ENCODE peak calls at places on chromosomes 6 and 20, in eight cellular contexts. One of them, this sample, is unnamed.

GRCh38 chr6:41371461-41371991 is 36.1 kb downstream of the NCR2 start:
- DNase-seq in A549: no peak
- DNase-seq in germinal center: no peak
- DNase-seq in left ventricle myocardium inferior: peak; percentile 39
- DNase-seq in activated CD8-positive, alpha-beta memory T cell treated with anti-CD3 and anti-CD28 coated beads for 48 hours: no peak
- DNase-seq in iris pigment epithelial cell: peak; percentile 71
- DNase-seq in stimulated activated CD8-positive, alpha-beta memory T cell treated with anti-CD3 and anti-CD28 coated beads, Interleukin-4, amount 100 ng/mL, for 1 hour: no peak
- DNase-seq in GM19239: no peak
- DNase-seq in this sample: no peak

GRCh38 chr20:38650010-38650409 is 48.4 kb downstream of the ARHGAP40 start:
- DNase-seq in A549: no peak
- DNase-seq in left ventricle myocardium inferior: no peak
- DNase-seq in stimulated activated CD8-positive, alpha-beta memory T cell treated with anti-CD3 and anti-CD28 coated beads, Interleukin-4, amount 100 ng/mL, for 1 hour: no peak
- DNase-seq in GM19239: no peak
- DNase-seq in iris pigment epithelial cell: no peak
- DNase-seq in germinal center: no peak
- DNase-seq in activated CD8-positive, alpha-beta memory T cell treated with anti-CD3 and anti-CD28 coated beads for 48 hours: no peak
- DNase-seq in this sample: no peak

GRCh38 chr6:34284563-34285545 is 36.0 kb upstream of the SMIM29 start:
- DNase-seq in left ventricle myocardium inferior: peak; percentile 70
- DNase-seq in A549: no peak
- DNase-seq in activated CD8-positive, alpha-beta memory T cell treated with anti-CD3 and anti-CD28 coated beads for 48 hours: no peak
- DNase-seq in germinal center: peak; percentile 32
- DNase-seq in stimulated activated CD8-positive, alpha-beta memory T cell treated with anti-CD3 and anti-CD28 coated beads, Interleukin-4, amount 100 ng/mL, for 1 hour: no peak
- DNase-seq in iris pigment epithelial cell: peak; percentile 89
- DNase-seq in GM19239: no peak
- DNase-seq in this sample: no peak

GRCh38 chr6:11692451-11693376 is 85.9 kb downstream of the ADTRP start:
- DNase-seq in germinal center: no peak
- DNase-seq in left ventricle myocardium inferior: no peak
- DNase-seq in GM19239: no peak
- DNase-seq in iris pigment epithelial cell: no peak
- DNase-seq in activated CD8-positive, alpha-beta memory T cell treated with anti-CD3 and anti-CD28 coated beads for 48 hours: no peak
- DNase-seq in A549: no peak
- DNase-seq in stimulated activated CD8-positive, alpha-beta memory T cell treated with anti-CD3 and anti-CD28 coated beads, Interleukin-4, amount 100 ng/mL, for 1 hour: no peak
- DNase-seq in this sample: no peak

GRCh38 chr6:56851541-56852248 is 103.2 kb upstream of the BEND6 start:
- DNase-seq in stimulated activated CD8-positive, alpha-beta memory T cell treated with anti-CD3 and anti-CD28 coated beads, Interleukin-4, amount 100 ng/mL, for 1 hour: no peak
- DNase-seq in A549: peak; percentile 65
- DNase-seq in iris pigment epithelial cell: peak; percentile 91
- DNase-seq in activated CD8-positive, alpha-beta memory T cell treated with anti-CD3 and anti-CD28 coated beads for 48 hours: no peak
- DNase-seq in germinal center: peak; percentile 14
- DNase-seq in GM19239: peak; percentile 46
- DNase-seq in left ventricle myocardium inferior: no peak
- DNase-seq in this sample: peak; percentile 28

GRCh38 chr6:11163932-11164331 is 52.4 kb upstream of the ERVFRD-1 start:
- DNase-seq in iris pigment epithelial cell: no peak
- DNase-seq in stimulated activated CD8-positive, alpha-beta memory T cell treated with anti-CD3 and anti-CD28 coated beads, Interleukin-4, amount 100 ng/mL, for 1 hour: no peak
- DNase-seq in activated CD8-positive, alpha-beta memory T cell treated with anti-CD3 and anti-CD28 coated beads for 48 hours: no peak
- DNase-seq in germinal center: no peak
- DNase-seq in A549: no peak
- DNase-seq in left ventricle myocardium inferior: no peak
- DNase-seq in GM19239: no peak
- DNase-seq in this sample: no peak

GRCh38 chr6:135883045-135883444 is 31.5 kb downstream of the PDE7B start:
- DNase-seq in activated CD8-positive, alpha-beta memory T cell treated with anti-CD3 and anti-CD28 coated beads for 48 hours: no peak
- DNase-seq in GM19239: no peak
- DNase-seq in germinal center: no peak
- DNase-seq in iris pigment epithelial cell: peak; percentile 43
- DNase-seq in left ventricle myocardium inferior: no peak
- DNase-seq in A549: peak; percentile 22
- DNase-seq in stimulated activated CD8-positive, alpha-beta memory T cell treated with anti-CD3 and anti-CD28 coated beads, Interleukin-4, amount 100 ng/mL, for 1 hour: no peak
- DNase-seq in this sample: peak; percentile 20

GRCh38 chr6:98627129-98627775 is 207.1 kb upstream of the POU3F2 start:
- DNase-seq in left ventricle myocardium inferior: no peak
- DNase-seq in germinal center: no peak
- DNase-seq in A549: no peak
- DNase-seq in stimulated activated CD8-positive, alpha-beta memory T cell treated with anti-CD3 and anti-CD28 coated beads, Interleukin-4, amount 100 ng/mL, for 1 hour: no peak
- DNase-seq in activated CD8-positive, alpha-beta memory T cell treated with anti-CD3 and anti-CD28 coated beads for 48 hours: no peak
- DNase-seq in iris pigment epithelial cell: no peak
- DNase-seq in GM19239: no peak
- DNase-seq in this sample: no peak

GRCh38 chr6:140445474-140446004 is 1071.1 kb upstream of the CITED2 start:
- DNase-seq in iris pigment epithelial cell: peak; percentile 81
- DNase-seq in GM19239: no peak
- DNase-seq in germinal center: no peak
- DNase-seq in stimulated activated CD8-positive, alpha-beta memory T cell treated with anti-CD3 and anti-CD28 coated beads, Interleukin-4, amount 100 ng/mL, for 1 hour: no peak
- DNase-seq in left ventricle myocardium inferior: no peak
- DNase-seq in activated CD8-positive, alpha-beta memory T cell treated with anti-CD3 and anti-CD28 coated beads for 48 hours: no peak
- DNase-seq in A549: no peak
- DNase-seq in this sample: no peak

GRCh38 chr6:225121-225721 is 67.1 kb upstream of the DUSP22 start:
- DNase-seq in activated CD8-positive, alpha-beta memory T cell treated with anti-CD3 and anti-CD28 coated beads for 48 hours: peak; percentile 45
- DNase-seq in stimulated activated CD8-positive, alpha-beta memory T cell treated with anti-CD3 and anti-CD28 coated beads, Interleukin-4, amount 100 ng/mL, for 1 hour: no peak
- DNase-seq in GM19239: no peak
- DNase-seq in iris pigment epithelial cell: no peak
- DNase-seq in germinal center: no peak
- DNase-seq in left ventricle myocardium inferior: no peak
- DNase-seq in A549: no peak
- DNase-seq in this sample: no peak

GRCh38 chr6:134740473-134741192 is 209.3 kb downstream of the ALDH8A1 start:
- DNase-seq in activated CD8-positive, alpha-beta memory T cell treated with anti-CD3 and anti-CD28 coated beads for 48 hours: no peak
- DNase-seq in iris pigment epithelial cell: peak; percentile 83
- DNase-seq in stimulated activated CD8-positive, alpha-beta memory T cell treated with anti-CD3 and anti-CD28 coated beads, Interleukin-4, amount 100 ng/mL, for 1 hour: no peak
- DNase-seq in A549: peak; percentile 61
- DNase-seq in left ventricle myocardium inferior: no peak
- DNase-seq in germinal center: no peak
- DNase-seq in GM19239: no peak
- DNase-seq in this sample: peak; percentile 58

GRCh38 chr6:53616450-53617357 is 48.9 kb downstream of the KLHL31 start:
- DNase-seq in stimulated activated CD8-positive, alpha-beta memory T cell treated with anti-CD3 and anti-CD28 coated beads, Interleukin-4, amount 100 ng/mL, for 1 hour: no peak
- DNase-seq in left ventricle myocardium inferior: no peak
- DNase-seq in iris pigment epithelial cell: no peak
- DNase-seq in activated CD8-positive, alpha-beta memory T cell treated with anti-CD3 and anti-CD28 coated beads for 48 hours: no peak
- DNase-seq in GM19239: no peak
- DNase-seq in A549: peak; percentile 76
- DNase-seq in germinal center: no peak
- DNase-seq in this sample: peak; percentile 74

GRCh38 chr6:136158398-136158797 is 91.7 kb downstream of the MTFR2 start:
- DNase-seq in A549: no peak
- DNase-seq in germinal center: no peak
- DNase-seq in left ventricle myocardium inferior: peak; percentile 56
- DNase-seq in GM19239: no peak
- DNase-seq in activated CD8-positive, alpha-beta memory T cell treated with anti-CD3 and anti-CD28 coated beads for 48 hours: no peak
- DNase-seq in iris pigment epithelial cell: peak; percentile 35
- DNase-seq in stimulated activated CD8-positive, alpha-beta memory T cell treated with anti-CD3 and anti-CD28 coated beads, Interleukin-4, amount 100 ng/mL, for 1 hour: no peak
- DNase-seq in this sample: no peak

GRCh38 chr6:37794825-37795224 is 24.7 kb upstream of the ZFAND3 start:
- DNase-seq in A549: no peak
- DNase-seq in GM19239: no peak
- DNase-seq in iris pigment epithelial cell: peak; percentile 41
- DNase-seq in germinal center: no peak
- DNase-seq in left ventricle myocardium inferior: no peak
- DNase-seq in stimulated activated CD8-positive, alpha-beta memory T cell treated with anti-CD3 and anti-CD28 coated beads, Interleukin-4, amount 100 ng/mL, for 1 hour: no peak
- DNase-seq in activated CD8-positive, alpha-beta memory T cell treated with anti-CD3 and anti-CD28 coated beads for 48 hours: no peak
- DNase-seq in this sample: no peak

GRCh38 chr6:37906121-37906520 is 86.6 kb downstream of the ZFAND3 start:
- DNase-seq in A549: no peak
- DNase-seq in activated CD8-positive, alpha-beta memory T cell treated with anti-CD3 and anti-CD28 coated beads for 48 hours: no peak
- DNase-seq in left ventricle myocardium inferior: no peak
- DNase-seq in GM19239: no peak
- DNase-seq in stimulated activated CD8-positive, alpha-beta memory T cell treated with anti-CD3 and anti-CD28 coated beads, Interleukin-4, amount 100 ng/mL, for 1 hour: no peak
- DNase-seq in iris pigment epithelial cell: peak; percentile 47
- DNase-seq in germinal center: no peak
- DNase-seq in this sample: no peak

GRCh38 chr20:20737158-20737557 is 24.7 kb upstream of the RALGAPA2 start:
- DNase-seq in activated CD8-positive, alpha-beta memory T cell treated with anti-CD3 and anti-CD28 coated beads for 48 hours: no peak
- DNase-seq in A549: no peak
- DNase-seq in stimulated activated CD8-positive, alpha-beta memory T cell treated with anti-CD3 and anti-CD28 coated beads, Interleukin-4, amount 100 ng/mL, for 1 hour: no peak
- DNase-seq in GM19239: no peak
- DNase-seq in left ventricle myocardium inferior: no peak
- DNase-seq in germinal center: no peak
- DNase-seq in iris pigment epithelial cell: no peak
- DNase-seq in this sample: no peak

GRCh38 chr6:109019911-109020310 is 74.7 kb downstream of the SESN1 start:
- DNase-seq in left ventricle myocardium inferior: no peak
- DNase-seq in GM19239: no peak
- DNase-seq in germinal center: no peak
- DNase-seq in iris pigment epithelial cell: no peak
- DNase-seq in A549: no peak
- DNase-seq in activated CD8-positive, alpha-beta memory T cell treated with anti-CD3 and anti-CD28 coated beads for 48 hours: no peak
- DNase-seq in stimulated activated CD8-positive, alpha-beta memory T cell treated with anti-CD3 and anti-CD28 coated beads, Interleukin-4, amount 100 ng/mL, for 1 hour: no peak
- DNase-seq in this sample: no peak

GRCh38 chr6:141401851-141402250 is 730.9 kb upstream of the GJE1 start:
- DNase-seq in stimulated activated CD8-positive, alpha-beta memory T cell treated with anti-CD3 and anti-CD28 coated beads, Interleukin-4, amount 100 ng/mL, for 1 hour: no peak
- DNase-seq in activated CD8-positive, alpha-beta memory T cell treated with anti-CD3 and anti-CD28 coated beads for 48 hours: no peak
- DNase-seq in left ventricle myocardium inferior: no peak
- DNase-seq in A549: no peak
- DNase-seq in GM19239: no peak
- DNase-seq in germinal center: no peak
- DNase-seq in iris pigment epithelial cell: no peak
- DNase-seq in this sample: no peak

GRCh38 chr6:54057068-54057467 is 54.2 kb upstream of the MLIP start:
- DNase-seq in left ventricle myocardium inferior: no peak
- DNase-seq in germinal center: no peak
- DNase-seq in stimulated activated CD8-positive, alpha-beta memory T cell treated with anti-CD3 and anti-CD28 coated beads, Interleukin-4, amount 100 ng/mL, for 1 hour: no peak
- DNase-seq in iris pigment epithelial cell: no peak
- DNase-seq in GM19239: no peak
- DNase-seq in A549: no peak
- DNase-seq in activated CD8-positive, alpha-beta memory T cell treated with anti-CD3 and anti-CD28 coated beads for 48 hours: no peak
- DNase-seq in this sample: no peak

GRCh38 chr6:51352506-51353029 is 533.9 kb downstream of the TFAP2B start:
- DNase-seq in A549: no peak
- DNase-seq in activated CD8-positive, alpha-beta memory T cell treated with anti-CD3 and anti-CD28 coated beads for 48 hours: no peak
- DNase-seq in left ventricle myocardium inferior: no peak
- DNase-seq in stimulated activated CD8-positive, alpha-beta memory T cell treated with anti-CD3 and anti-CD28 coated beads, Interleukin-4, amount 100 ng/mL, for 1 hour: no peak
- DNase-seq in iris pigment epithelial cell: no peak
- DNase-seq in GM19239: no peak
- DNase-seq in germinal center: no peak
- DNase-seq in this sample: no peak

GRCh38 chr6:65937982-65938381 is 231.0 kb upstream of the EYS start:
- DNase-seq in stimulated activated CD8-positive, alpha-beta memory T cell treated with anti-CD3 and anti-CD28 coated beads, Interleukin-4, amount 100 ng/mL, for 1 hour: no peak
- DNase-seq in GM19239: no peak
- DNase-seq in A549: peak; percentile 27
- DNase-seq in activated CD8-positive, alpha-beta memory T cell treated with anti-CD3 and anti-CD28 coated beads for 48 hours: no peak
- DNase-seq in iris pigment epithelial cell: peak; percentile 1
- DNase-seq in germinal center: no peak
- DNase-seq in left ventricle myocardium inferior: no peak
- DNase-seq in this sample: no peak

GRCh38 chr20:4876731-4877130 is 124.6 kb downstream of the SLC23A2 start:
- DNase-seq in iris pigment epithelial cell: no peak
- DNase-seq in A549: no peak
- DNase-seq in activated CD8-positive, alpha-beta memory T cell treated with anti-CD3 and anti-CD28 coated beads for 48 hours: no peak
- DNase-seq in left ventricle myocardium inferior: no peak
- DNase-seq in germinal center: no peak
- DNase-seq in stimulated activated CD8-positive, alpha-beta memory T cell treated with anti-CD3 and anti-CD28 coated beads, Interleukin-4, amount 100 ng/mL, for 1 hour: no peak
- DNase-seq in GM19239: no peak
- DNase-seq in this sample: no peak

GRCh38 chr6:85703359-85703758 is 60.7 kb upstream of the SYNCRIP start:
- DNase-seq in GM19239: no peak
- DNase-seq in left ventricle myocardium inferior: no peak
- DNase-seq in iris pigment epithelial cell: peak; percentile 18
- DNase-seq in A549: no peak
- DNase-seq in activated CD8-positive, alpha-beta memory T cell treated with anti-CD3 and anti-CD28 coated beads for 48 hours: no peak
- DNase-seq in germinal center: no peak
- DNase-seq in stimulated activated CD8-positive, alpha-beta memory T cell treated with anti-CD3 and anti-CD28 coated beads, Interleukin-4, amount 100 ng/mL, for 1 hour: no peak
- DNase-seq in this sample: no peak

GRCh38 chr6:6246539-6246938 is 73.9 kb downstream of the F13A1 start:
- DNase-seq in left ventricle myocardium inferior: no peak
- DNase-seq in germinal center: no peak
- DNase-seq in stimulated activated CD8-positive, alpha-beta memory T cell treated with anti-CD3 and anti-CD28 coated beads, Interleukin-4, amount 100 ng/mL, for 1 hour: no peak
- DNase-seq in GM19239: peak; percentile 34
- DNase-seq in activated CD8-positive, alpha-beta memory T cell treated with anti-CD3 and anti-CD28 coated beads for 48 hours: no peak
- DNase-seq in A549: no peak
- DNase-seq in iris pigment epithelial cell: no peak
- DNase-seq in this sample: no peak

GRCh38 chr6:164108869-164109769 is 694.6 kb downstream of the QKI start:
- DNase-seq in germinal center: no peak
- DNase-seq in iris pigment epithelial cell: no peak
- DNase-seq in GM19239: no peak
- DNase-seq in stimulated activated CD8-positive, alpha-beta memory T cell treated with anti-CD3 and anti-CD28 coated beads, Interleukin-4, amount 100 ng/mL, for 1 hour: no peak
- DNase-seq in left ventricle myocardium inferior: peak; percentile 91
- DNase-seq in A549: peak; percentile 15
- DNase-seq in activated CD8-positive, alpha-beta memory T cell treated with anti-CD3 and anti-CD28 coated beads for 48 hours: no peak
- DNase-seq in this sample: no peak

GRCh38 chr6:105179244-105180065 is at the start of gene POPDC3:
- DNase-seq in germinal center: peak; percentile 17
- DNase-seq in GM19239: peak; percentile 20
- DNase-seq in stimulated activated CD8-positive, alpha-beta memory T cell treated with anti-CD3 and anti-CD28 coated beads, Interleukin-4, amount 100 ng/mL, for 1 hour: no peak
- DNase-seq in left ventricle myocardium inferior: no peak
- DNase-seq in activated CD8-positive, alpha-beta memory T cell treated with anti-CD3 and anti-CD28 coated beads for 48 hours: peak; percentile 3
- DNase-seq in iris pigment epithelial cell: peak; percentile 56
- DNase-seq in A549: peak; percentile 62
- DNase-seq in this sample: peak; percentile 64

GRCh38 chr6:18186033-18186432 is 30.8 kb downstream of the KDM1B start:
- DNase-seq in iris pigment epithelial cell: no peak
- DNase-seq in germinal center: no peak
- DNase-seq in activated CD8-positive, alpha-beta memory T cell treated with anti-CD3 and anti-CD28 coated beads for 48 hours: no peak
- DNase-seq in GM19239: no peak
- DNase-seq in stimulated activated CD8-positive, alpha-beta memory T cell treated with anti-CD3 and anti-CD28 coated beads, Interleukin-4, amount 100 ng/mL, for 1 hour: no peak
- DNase-seq in left ventricle myocardium inferior: no peak
- DNase-seq in A549: no peak
- DNase-seq in this sample: peak; percentile 65

GRCh38 chr6:83231146-83231545 is 38.0 kb downstream of the RWDD2A start:
- DNase-seq in activated CD8-positive, alpha-beta memory T cell treated with anti-CD3 and anti-CD28 coated beads for 48 hours: no peak
- DNase-seq in A549: no peak
- DNase-seq in GM19239: no peak
- DNase-seq in stimulated activated CD8-positive, alpha-beta memory T cell treated with anti-CD3 and anti-CD28 coated beads, Interleukin-4, amount 100 ng/mL, for 1 hour: no peak
- DNase-seq in iris pigment epithelial cell: peak; percentile 91
- DNase-seq in left ventricle myocardium inferior: no peak
- DNase-seq in germinal center: no peak
- DNase-seq in this sample: no peak

GRCh38 chr6:101413773-101414172 is 20.3 kb downstream of the GRIK2 start:
- DNase-seq in GM19239: no peak
- DNase-seq in activated CD8-positive, alpha-beta memory T cell treated with anti-CD3 and anti-CD28 coated beads for 48 hours: no peak
- DNase-seq in stimulated activated CD8-positive, alpha-beta memory T cell treated with anti-CD3 and anti-CD28 coated beads, Interleukin-4, amount 100 ng/mL, for 1 hour: no peak
- DNase-seq in germinal center: no peak
- DNase-seq in A549: no peak
- DNase-seq in left ventricle myocardium inferior: no peak
- DNase-seq in iris pigment epithelial cell: no peak
- DNase-seq in this sample: no peak

GRCh38 chr6:142913511-142914047 is 31.4 kb downstream of the HIVEP2 start:
- DNase-seq in left ventricle myocardium inferior: no peak
- DNase-seq in activated CD8-positive, alpha-beta memory T cell treated with anti-CD3 and anti-CD28 coated beads for 48 hours: no peak
- DNase-seq in germinal center: peak; percentile 86
- DNase-seq in GM19239: peak; percentile 59
- DNase-seq in A549: no peak
- DNase-seq in stimulated activated CD8-positive, alpha-beta memory T cell treated with anti-CD3 and anti-CD28 coated beads, Interleukin-4, amount 100 ng/mL, for 1 hour: peak; percentile 50
- DNase-seq in iris pigment epithelial cell: no peak
- DNase-seq in this sample: no peak

GRCh38 chr6:28794175-28795002 is 129.4 kb downstream of the TRIM27 start:
- DNase-seq in A549: peak; percentile 68
- DNase-seq in GM19239: no peak
- DNase-seq in activated CD8-positive, alpha-beta memory T cell treated with anti-CD3 and anti-CD28 coated beads for 48 hours: no peak
- DNase-seq in left ventricle myocardium inferior: no peak
- DNase-seq in stimulated activated CD8-positive, alpha-beta memory T cell treated with anti-CD3 and anti-CD28 coated beads, Interleukin-4, amount 100 ng/mL, for 1 hour: no peak
- DNase-seq in germinal center: no peak
- DNase-seq in iris pigment epithelial cell: peak; percentile 81
- DNase-seq in this sample: no peak

GRCh38 chr6:70668499-70668812 is 773 bp downstream of the SMAP1 start:
- DNase-seq in stimulated activated CD8-positive, alpha-beta memory T cell treated with anti-CD3 and anti-CD28 coated beads, Interleukin-4, amount 100 ng/mL, for 1 hour: no peak
- DNase-seq in iris pigment epithelial cell: no peak
- DNase-seq in activated CD8-positive, alpha-beta memory T cell treated with anti-CD3 and anti-CD28 coated beads for 48 hours: no peak
- DNase-seq in left ventricle myocardium inferior: no peak
- DNase-seq in GM19239: no peak
- DNase-seq in germinal center: peak; percentile 63
- DNase-seq in A549: no peak
- DNase-seq in this sample: no peak

GRCh38 chr20:4905612-4906011 is 95.7 kb downstream of the SLC23A2 start:
- DNase-seq in GM19239: no peak
- DNase-seq in left ventricle myocardium inferior: no peak
- DNase-seq in activated CD8-positive, alpha-beta memory T cell treated with anti-CD3 and anti-CD28 coated beads for 48 hours: no peak
- DNase-seq in A549: no peak
- DNase-seq in germinal center: no peak
- DNase-seq in stimulated activated CD8-positive, alpha-beta memory T cell treated with anti-CD3 and anti-CD28 coated beads, Interleukin-4, amount 100 ng/mL, for 1 hour: no peak
- DNase-seq in iris pigment epithelial cell: no peak
- DNase-seq in this sample: no peak

This sample was measured in PC-9.